ENCODE peak calls at places on chromosomes 4 and X, in seven cellular contexts. V, G, O, M, E, N and B are unnamed samples.

GRCh38 chrX:2497961-2498780 is 2.6 kb downstream of the DHRSX start:
- DNase-seq in V (peak), G (peak), O (no peak), M (peak), E (no peak), N (peak), B (no peak)

GRCh38 chr4:71486550-71487323 is 147.9 kb downstream of the SLC4A4 start:
- DNase-seq in V (no peak), G (no peak), O (no peak), M (no peak), E (no peak), N (no peak), B (no peak)

GRCh38 chr4:3878678-3879077 is 112.5 kb downstream of the ADRA2C start:
- DNase-seq in V (no peak), G (no peak), O (no peak), M (no peak), E (no peak), N (no peak), B (no peak)

GRCh38 chr4:112766422-112766821 is 129.5 kb downstream of the LARP7 start:
- DNase-seq in V (peak), G (peak), O (no peak), M (no peak), E (no peak), N (peak), B (peak)

GRCh38 chrX:34197946-34198345 is 65.8 kb upstream of the FAM47A start:
- DNase-seq in V (no peak), G (no peak), O (no peak), M (no peak), E (no peak), N (no peak), B (no peak)

GRCh38 chr4:108446554-108446953 is 173.8 kb upstream of the RPL34 start:
- DNase-seq in V (no peak), G (no peak), O (no peak), M (no peak), E (no peak), N (no peak), B (no peak)

GRCh38 chrX:64975491-64975890 is 759 bp downstream of the ZC4H2 start:
- DNase-seq in V (peak), G (peak), O (peak), M (peak), E (no peak), N (peak), B (peak)

GRCh38 chr4:141027421-141027820 is 105.8 kb downstream of the RNF150 start:
- DNase-seq in V (no peak), G (no peak), O (no peak), M (no peak), E (no peak), N (no peak), B (no peak)

GRCh38 chr4:40357738-40358137 is 22.6 kb downstream of the CHRNA9 start:
- DNase-seq in V (no peak), G (no peak), O (no peak), M (no peak), E (no peak), N (no peak), B (no peak)

GRCh38 chrX:100363926-100364325 is 46.1 kb downstream of the PCDH19 start:
- DNase-seq in V (no peak), G (no peak), O (no peak), M (no peak), E (no peak), N (no peak), B (no peak)

GRCh38 chrX:129529685-129530281 is 6.5 kb upstream of the SMARCA1 start:
- DNase-seq in V (peak), G (no peak), O (no peak), M (no peak), E (no peak), N (no peak), B (no peak)

GRCh38 chr4:104345598-104346242 is 149.0 kb downstream of the CXXC4 start:
- DNase-seq in V (no peak), G (no peak), O (no peak), M (no peak), E (no peak), N (no peak), B (no peak)

GRCh38 chrX:37697169-37697760 is 11.7 kb downstream of the XK start:
- DNase-seq in V (peak), G (no peak), O (no peak), M (no peak), E (no peak), N (no peak), B (no peak)

GRCh38 chr4:22884157-22884556 is 191.4 kb downstream of the GBA3 start:
- DNase-seq in V (no peak), G (no peak), O (no peak), M (no peak), E (no peak), N (no peak), B (no peak)

GRCh38 chrX:124232523-124233201 is 99.8 kb upstream of the TEX13D start:
- DNase-seq in V (no peak), G (no peak), O (no peak), M (no peak), E (no peak), N (no peak), B (no peak)

GRCh38 chr4:26806331-26806730 is 54.3 kb upstream of the STIM2 start:
- DNase-seq in V (no peak), G (no peak), O (no peak), M (no peak), E (no peak), N (no peak), B (no peak)

GRCh38 chr4:71941001-71941400 is 90.8 kb upstream of the NPFFR2 start:
- DNase-seq in V (peak), G (peak), O (no peak), M (no peak), E (no peak), N (peak), B (no peak)

GRCh38 chrX:130715299-130715698 is 187.7 kb downstream of the ENOX2 start:
- DNase-seq in V (peak), G (no peak), O (no peak), M (no peak), E (no peak), N (no peak), B (no peak)

GRCh38 chr4:117965608-117966007 is 68.7 kb upstream of the NDST3 start:
- DNase-seq in V (no peak), G (peak), O (no peak), M (no peak), E (no peak), N (no peak), B (no peak)

GRCh38 chrX:125998432-125998831 is 167.7 kb downstream of the DCAF12L2 start:
- DNase-seq in V (peak), G (no peak), O (no peak), M (no peak), E (no peak), N (peak), B (no peak)

GRCh38 chrX:18983711-18984380 is at the start of gene PHKA2:
- DNase-seq in V (no peak), G (peak), O (peak), M (no peak), E (peak), N (no peak), B (no peak)

GRCh38 chr4:6701371-6701770 is 7.7 kb downstream of the S100P start:
- DNase-seq in V (no peak), G (peak), O (no peak), M (peak), E (no peak), N (peak), B (peak)

GRCh38 chrX:65241059-65241721 is 264.9 kb upstream of the ZC4H2 start:
- DNase-seq in V (no peak), G (no peak), O (no peak), M (peak), E (no peak), N (no peak), B (no peak)

GRCh38 chrX:47644557-47645091 is 5.7 kb downstream of the ELK1 start:
- DNase-seq in V (peak), G (no peak), O (no peak), M (no peak), E (no peak), N (peak), B (no peak)

GRCh38 chrX:118644378-118644777 is 83.0 kb upstream of the IL13RA1 start:
- DNase-seq in V (peak), G (no peak), O (no peak), M (no peak), E (no peak), N (peak), B (no peak)
- TF ChIP-seq CTCF in V (peak), G (no peak), O (peak), M (no peak), E (peak), N (peak), B (peak)

GRCh38 chr4:133146574-133147198 is 2.4 kb upstream of the PCDH10 start:
- DNase-seq in V (peak), G (peak), O (peak), M (peak), E (peak), N (peak), B (peak)
- TF ChIP-seq CTCF in V (peak), G (peak), O (peak), M (peak), E (peak), N (peak), B (peak)

GRCh38 chrX:131727778-131728177 is 183.9 kb downstream of the OR13H1 start:
- DNase-seq in V (no peak), G (no peak), O (no peak), M (no peak), E (no peak), N (no peak), B (no peak)

GRCh38 chrX:131724292-131724691 is 180.4 kb downstream of the OR13H1 start:
- DNase-seq in V (no peak), G (no peak), O (no peak), M (no peak), E (no peak), N (no peak), B (no peak)

GRCh38 chrX:131729295-131729694 is 185.4 kb downstream of the OR13H1 start:
- DNase-seq in V (no peak), G (peak), O (peak), M (peak), E (no peak), N (peak), B (peak)

GRCh38 chrX:131725001-131725654 is 181.3 kb downstream of the OR13H1 start:
- DNase-seq in V (no peak), G (no peak), O (no peak), M (no peak), E (no peak), N (no peak), B (no peak)

DNA sequence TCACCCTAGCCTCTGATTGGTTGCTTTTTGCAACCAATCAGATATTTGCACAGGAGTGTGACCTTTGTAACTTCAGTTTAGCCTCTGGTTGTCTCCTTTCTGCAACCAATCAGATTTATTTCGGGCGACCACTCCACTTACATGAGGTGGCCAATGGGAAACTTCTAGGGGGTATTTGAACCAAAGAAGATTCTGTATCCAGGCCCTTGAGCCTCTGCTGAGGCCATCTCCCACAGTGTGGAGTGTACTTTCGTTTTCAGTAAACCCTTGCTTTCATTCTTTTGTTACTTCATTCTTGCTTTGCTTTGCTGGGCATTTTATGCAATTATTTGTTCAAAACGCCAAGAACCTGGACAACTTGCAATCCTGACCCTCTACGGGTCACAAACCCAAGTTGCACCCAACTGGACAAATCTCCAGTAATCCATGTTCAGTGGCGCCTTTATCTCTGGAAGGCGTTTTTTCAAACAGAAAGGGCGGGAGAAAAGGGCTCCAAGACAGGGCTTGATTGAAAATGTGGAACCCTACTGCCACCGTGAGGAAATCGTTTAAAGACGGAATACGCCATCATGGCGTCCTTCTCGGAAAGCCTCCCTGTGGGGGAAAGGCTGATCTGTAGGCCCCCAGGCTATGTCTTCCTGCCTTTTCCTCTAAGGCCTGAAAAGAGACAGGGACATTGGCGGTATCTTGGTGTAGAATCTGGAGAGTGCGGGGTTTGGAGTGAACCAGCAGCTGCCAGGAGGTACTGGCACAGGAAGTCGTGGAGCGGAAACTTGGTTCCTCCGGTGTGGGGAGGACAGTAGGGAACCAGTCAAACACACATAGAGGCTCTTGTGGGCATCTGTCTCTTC is 184.6 kb downstream of the OR13H1 start:
- DNase-seq in V (no peak), G (peak), O (peak), M (peak), E (no peak), N (peak), B (no peak)
- TF ChIP-seq CTCF in V (no peak), G (peak), O (peak), M (peak), E (no peak), N (peak), B (no peak)

GRCh38 chrX:30622361-30622760 is 30.9 kb upstream of the GK start:
- DNase-seq in V (no peak), G (no peak), O (no peak), M (no peak), E (no peak), N (no peak), B (no peak)

GRCh38 chrX:30620125-30620524 is 33.1 kb upstream of the GK start:
- DNase-seq in V (no peak), G (no peak), O (no peak), M (no peak), E (no peak), N (no peak), B (no peak)

GRCh38 chrX:30620980-30621716 is 32.1 kb upstream of the GK start:
- DNase-seq in V (peak), G (no peak), O (no peak), M (no peak), E (no peak), N (peak), B (no peak)

GRCh38 chrX:30615229-30615628 is 37.7 kb upstream of the TASL start:
- DNase-seq in V (no peak), G (no peak), O (no peak), M (no peak), E (no peak), N (no peak), B (no peak)

GRCh38 chrX:30618160-30618765 is 35.0 kb upstream of the GK start:
- DNase-seq in V (peak), G (no peak), O (no peak), M (no peak), E (no peak), N (peak), B (no peak)
- TF ChIP-seq CTCF in V (peak), G (no peak), O (no peak), M (no peak), E (no peak), N (no peak), B (no peak)

GRCh38 chrX:133776072-133776471 is 209.3 kb downstream of the GPC3 start:
- DNase-seq in V (peak), G (peak), O (no peak), M (no peak), E (no peak), N (peak), B (peak)
- TF ChIP-seq CTCF in V (peak), G (peak), O (peak), M (no peak), E (no peak), N (peak), B (peak)

GRCh38 chr4:158513246-158513645 is 8.4 kb upstream of the RXFP1 start:
- DNase-seq in V (peak), G (no peak), O (no peak), M (no peak), E (no peak), N (no peak), B (no peak)

GRCh38 chr4:158521490-158522111 is at the start of gene RXFP1:
- DNase-seq in V (no peak), G (no peak), O (no peak), M (no peak), E (no peak), N (no peak), B (no peak)

GRCh38 chr4:158523990-158524545 is 2.4 kb downstream of the RXFP1 start:
- DNase-seq in V (no peak), G (no peak), O (no peak), M (no peak), E (no peak), N (no peak), B (no peak)

GRCh38 chr4:158519226-158519625 is 2.5 kb upstream of the RXFP1 start:
- DNase-seq in V (no peak), G (no peak), O (no peak), M (no peak), E (no peak), N (no peak), B (no peak)
- TF ChIP-seq CTCF in V (no peak), G (no peak), O (no peak), M (no peak), E (no peak), N (no peak), B (no peak)

GRCh38 chr4:87034527-87034926 is 99.7 kb downstream of the AFF1 start:
- DNase-seq in V (no peak), G (no peak), O (no peak), M (no peak), E (no peak), N (no peak), B (no peak)

GRCh38 chr4:87035881-87036509 is 101.2 kb downstream of the AFF1 start:
- DNase-seq in V (no peak), G (no peak), O (no peak), M (no peak), E (no peak), N (no peak), B (no peak)

GRCh38 chr4:87031946-87032345 is 97.1 kb downstream of the AFF1 start:
- DNase-seq in V (no peak), G (no peak), O (no peak), M (no peak), E (no peak), N (no peak), B (no peak)

GRCh38 chr4:87032884-87033533 is 98.2 kb downstream of the AFF1 start:
- DNase-seq in V (peak), G (no peak), O (no peak), M (no peak), E (no peak), N (no peak), B (no peak)

GRCh38 chr4:87033902-87034301 is 99.1 kb downstream of the AFF1 start:
- DNase-seq in V (no peak), G (peak), O (no peak), M (no peak), E (no peak), N (no peak), B (no peak)
- TF ChIP-seq CTCF in V (peak), G (peak), O (peak), M (no peak), E (no peak), N (no peak), B (no peak)

GRCh38 chr4:19850909-19851308 is 400.8 kb upstream of the SLIT2 start:
- DNase-seq in V (peak), G (no peak), O (no peak), M (no peak), E (no peak), N (peak), B (no peak)
- TF ChIP-seq CTCF in V (peak), G (no peak), O (no peak), M (no peak), E (no peak), N (no peak), B (no peak)